ENCODE peak calls at places on chromosomes 3 and 15, in ten cellular contexts. One of them, this sample, is unnamed.

GRCh38 chr3:157152438-157152837 is 7.5 kb downstream of the CCNL1 start:
- DNase-seq in kidney glomerular epithelial cell: no peak
- DNase-seq in amygdala: no peak
- DNase-seq in GM23248: no peak
- DNase-seq in endothelial cell: no peak
- DNase-seq in neural crest cell: no peak
- DNase-seq in naive thymus-derived CD8-positive, alpha-beta T cell: no peak
- DNase-seq in NCI-H1105: no peak
- DNase-seq in colonic mucosa: no peak
- DNase-seq in aorta: no peak
- DNase-seq in this sample: peak; percentile 1

GRCh38 chr3:24498796-24499195 is 4.1 kb upstream of the THRB start:
- DNase-seq in neural crest cell: no peak
- DNase-seq in NCI-H1105: no peak
- DNase-seq in GM23248: no peak
- DNase-seq in endothelial cell: no peak
- DNase-seq in colonic mucosa: no peak
- DNase-seq in kidney glomerular epithelial cell: no peak
- DNase-seq in amygdala: no peak
- DNase-seq in aorta: no peak
- DNase-seq in naive thymus-derived CD8-positive, alpha-beta T cell: no peak
- DNase-seq in this sample: no peak

GRCh38 chr3:138348107-138348949 is at the start of gene MRAS:
- DNase-seq in GM23248: peak; percentile 95
- DNase-seq in aorta: peak; percentile 87
- DNase-seq in naive thymus-derived CD8-positive, alpha-beta T cell: no peak
- DNase-seq in colonic mucosa: peak; percentile 64
- DNase-seq in neural crest cell: peak; percentile 63
- DNase-seq in kidney glomerular epithelial cell: peak; percentile 75
- DNase-seq in amygdala: peak; percentile 44
- DNase-seq in endothelial cell: peak; percentile 69
- DNase-seq in NCI-H1105: peak; percentile 41
- DNase-seq in this sample: peak; percentile 95

GRCh38 chr15:92954578-92954977 is 54.5 kb downstream of the CHD2 start:
- DNase-seq in amygdala: no peak
- DNase-seq in naive thymus-derived CD8-positive, alpha-beta T cell: no peak
- DNase-seq in neural crest cell: no peak
- DNase-seq in GM23248: peak; percentile 40
- DNase-seq in endothelial cell: no peak
- DNase-seq in NCI-H1105: no peak
- DNase-seq in aorta: no peak
- DNase-seq in kidney glomerular epithelial cell: no peak
- DNase-seq in colonic mucosa: no peak
- DNase-seq in this sample: no peak

GRCh38 chr3:37712918-37713819 is 148.5 kb upstream of the CTDSPL start:
- DNase-seq in endothelial cell: no peak
- DNase-seq in NCI-H1105: no peak
- DNase-seq in amygdala: no peak
- DNase-seq in GM23248: peak; percentile 35
- DNase-seq in naive thymus-derived CD8-positive, alpha-beta T cell: no peak
- DNase-seq in kidney glomerular epithelial cell: peak; percentile 67
- DNase-seq in colonic mucosa: no peak
- DNase-seq in neural crest cell: no peak
- DNase-seq in aorta: peak; percentile 63
- DNase-seq in this sample: peak; percentile 26

GRCh38 chr3:177772908-177773557 is 575.8 kb upstream of the TBL1XR1 start:
- DNase-seq in neural crest cell: no peak
- DNase-seq in aorta: no peak
- DNase-seq in naive thymus-derived CD8-positive, alpha-beta T cell: no peak
- DNase-seq in endothelial cell: no peak
- DNase-seq in GM23248: no peak
- DNase-seq in NCI-H1105: peak; percentile 16
- DNase-seq in colonic mucosa: no peak
- DNase-seq in amygdala: no peak
- DNase-seq in kidney glomerular epithelial cell: no peak
- DNase-seq in this sample: no peak

GRCh38 chr3:22159004-22159695 is 408.1 kb upstream of the ZNF385D start:
- DNase-seq in aorta: no peak
- DNase-seq in neural crest cell: no peak
- DNase-seq in NCI-H1105: no peak
- DNase-seq in GM23248: no peak
- DNase-seq in amygdala: no peak
- DNase-seq in colonic mucosa: no peak
- DNase-seq in kidney glomerular epithelial cell: no peak
- DNase-seq in endothelial cell: no peak
- DNase-seq in naive thymus-derived CD8-positive, alpha-beta T cell: no peak
- DNase-seq in this sample: no peak

GRCh38 chr15:85889956-85890619 is 95.4 kb upstream of the KLHL25 start:
- DNase-seq in NCI-H1105: no peak
- DNase-seq in endothelial cell: no peak
- DNase-seq in colonic mucosa: no peak
- DNase-seq in amygdala: no peak
- DNase-seq in aorta: no peak
- DNase-seq in GM23248: no peak
- DNase-seq in kidney glomerular epithelial cell: no peak
- DNase-seq in naive thymus-derived CD8-positive, alpha-beta T cell: no peak
- DNase-seq in neural crest cell: no peak
- DNase-seq in this sample: no peak

GRCh38 chr15:76844096-76844495 is 61.0 kb downstream of the SCAPER start:
- DNase-seq in amygdala: no peak
- DNase-seq in aorta: no peak
- DNase-seq in NCI-H1105: no peak
- DNase-seq in neural crest cell: no peak
- DNase-seq in GM23248: peak; percentile 67
- DNase-seq in colonic mucosa: no peak
- DNase-seq in kidney glomerular epithelial cell: no peak
- DNase-seq in endothelial cell: no peak
- DNase-seq in naive thymus-derived CD8-positive, alpha-beta T cell: no peak
- DNase-seq in this sample: peak; percentile 27

GRCh38 chr3:5554245-5554747 is 366.8 kb downstream of the EDEM1 start:
- DNase-seq in neural crest cell: no peak
- DNase-seq in endothelial cell: no peak
- DNase-seq in colonic mucosa: no peak
- DNase-seq in GM23248: no peak
- DNase-seq in aorta: no peak
- DNase-seq in NCI-H1105: no peak
- DNase-seq in naive thymus-derived CD8-positive, alpha-beta T cell: no peak
- DNase-seq in amygdala: no peak
- DNase-seq in kidney glomerular epithelial cell: no peak
- DNase-seq in this sample: no peak

GRCh38 chr3:5442106-5442785 is 254.7 kb downstream of the EDEM1 start:
- DNase-seq in amygdala: no peak
- DNase-seq in neural crest cell: no peak
- DNase-seq in naive thymus-derived CD8-positive, alpha-beta T cell: no peak
- DNase-seq in colonic mucosa: no peak
- DNase-seq in endothelial cell: no peak
- DNase-seq in kidney glomerular epithelial cell: no peak
- DNase-seq in NCI-H1105: no peak
- DNase-seq in GM23248: no peak
- DNase-seq in aorta: no peak
- DNase-seq in this sample: no peak

GRCh38 chr3:126544596-126545281 is 14.0 kb downstream of the C3orf22 start:
- DNase-seq in endothelial cell: peak; percentile 1
- DNase-seq in amygdala: no peak
- DNase-seq in kidney glomerular epithelial cell: no peak
- DNase-seq in naive thymus-derived CD8-positive, alpha-beta T cell: no peak
- DNase-seq in colonic mucosa: peak; percentile 13
- DNase-seq in NCI-H1105: no peak
- DNase-seq in neural crest cell: no peak
- DNase-seq in GM23248: no peak
- DNase-seq in aorta: peak; percentile 42
- DNase-seq in this sample: no peak

GRCh38 chr3:44506961-44507360 is 29.5 kb upstream of the ZNF445 start:
- DNase-seq in neural crest cell: no peak
- DNase-seq in amygdala: no peak
- DNase-seq in kidney glomerular epithelial cell: no peak
- DNase-seq in GM23248: no peak
- DNase-seq in NCI-H1105: no peak
- DNase-seq in aorta: no peak
- DNase-seq in colonic mucosa: no peak
- DNase-seq in naive thymus-derived CD8-positive, alpha-beta T cell: no peak
- DNase-seq in endothelial cell: no peak
- DNase-seq in this sample: no peak

This sample was measured in adipocyte.